ENCODE peak calls at places on chromosomes 11 and 22, in four cellular contexts. G, F, S and D are unnamed samples.
A peak's percentile ranks its signal among the peaks of the same experiment; 100 is the strongest.

GRCh38 chr11:12800032-12800671 is 125.9 kb downstream of the TEAD1 start:
- DNase-seq in G (peak; percentile 46), F (peak; percentile 56), S (peak; percentile 74), D (peak; percentile 86)

GRCh38 chr22:30855266-30855665 is 113.3 kb downstream of the MORC2 start:
- DNase-seq in G (no peak), F (no peak), S (no peak), D (no peak)

GRCh38 chr11:117220999-117221774 is 10.7 kb downstream of the PCSK7 start:
- DNase-seq in G (no peak), F (no peak), S (no peak), D (no peak)

GRCh38 chr22:37301144-37301820 is 19.0 kb downstream of the CYTH4 start:
- DNase-seq in G (no peak), F (no peak), S (no peak), D (no peak)

GRCh38 chr11:102448869-102449224 is 3.7 kb downstream of the TMEM123 start:
- DNase-seq in G (no peak), F (no peak), S (no peak), D (peak; percentile 53)

GRCh38 chr22:23824476-23825245 is 14.1 kb downstream of the DERL3 start:
- DNase-seq in G (no peak), F (no peak), S (no peak), D (no peak)

GRCh38 chr11:104968856-104969776 is 742 bp upstream of the CASP4 start:
- DNase-seq in G (no peak), F (no peak), S (no peak), D (peak; percentile 50)

GRCh38 chr22:47147572-47147971 is 385.1 kb downstream of the TBC1D22A start:
- DNase-seq in G (peak; percentile 54), F (no peak), S (no peak), D (no peak)

GRCh38 chr11:15830730-15831443 is 525.5 kb downstream of the SOX6 start:
- DNase-seq in G (no peak), F (no peak), S (no peak), D (no peak)

GRCh38 chr22:50305658-50306566 is 1.5 kb downstream of the PLXNB2 start:
- DNase-seq in G (peak; percentile 77), F (peak; percentile 40), S (peak; percentile 66), D (no peak)

GRCh38 chr11:110337570-110338193 is 41.3 kb upstream of the RDX start:
- DNase-seq in G (no peak), F (no peak), S (peak; percentile 76), D (no peak)

GRCh38 chr11:29255401-29255800 is 761.4 kb downstream of the KCNA4 start:
- DNase-seq in G (no peak), F (no peak), S (no peak), D (no peak)

GRCh38 chr22:27873476-27873875 is 45.6 kb downstream of the PITPNB start:
- DNase-seq in G (no peak), F (no peak), S (no peak), D (no peak)

GRCh38 chr11:70760416-70761020 is 362.2 kb downstream of the CTTN start:
- DNase-seq in G (no peak), F (no peak), S (no peak), D (no peak)

GRCh38 chr11:34996958-34997357 is 80.5 kb downstream of the PDHX start:
- DNase-seq in G (no peak), F (no peak), S (no peak), D (no peak)

GRCh38 chr11:26953770-26954392 is 40.0 kb upstream of the FIBIN start:
- DNase-seq in G (peak; percentile 27), F (no peak), S (no peak), D (no peak)

GRCh38 chr11:117256573-117256972 is 24.1 kb downstream of the RNF214 start:
- DNase-seq in G (no peak), F (no peak), S (no peak), D (no peak)

GRCh38 chr11:79758325-79758724 is 317.5 kb upstream of the TENM4 start:
- DNase-seq in G (no peak), F (no peak), S (no peak), D (no peak)

GRCh38 chr11:102447193-102447592 is 5.4 kb downstream of the TMEM123 start:
- DNase-seq in G (no peak), F (no peak), S (no peak), D (no peak)

GRCh38 chr11:106697058-106697457 is 321.2 kb downstream of the GUCY1A2 start:
- DNase-seq in G (no peak), F (no peak), S (no peak), D (no peak)

GRCh38 chr22:45120931-45121330 is 42.8 kb upstream of the NUP50 start:
- DNase-seq in G (no peak), F (no peak), S (no peak), D (no peak)
- TF ChIP-seq ELF1 in G (no peak), F (no peak), S (no peak), D (no peak)

GRCh38 chr11:47551086-47551485 is 1.8 kb downstream of the CELF1 start:
- DNase-seq in G (peak; percentile 37), F (no peak), S (no peak), D (peak; percentile 57)
- TF ChIP-seq ELF1 in G (no peak), F (no peak), S (no peak), D (no peak)

GRCh38 chr11:3645552-3645951 is 624 bp downstream of the ART1 start:
- DNase-seq in G (no peak), F (no peak), S (no peak), D (no peak)

GRCh38 chr11:3641191-3641590 is 601 bp downstream of the ART5 start:
- DNase-seq in G (no peak), F (no peak), S (no peak), D (no peak)

GRCh38 chr11:3641701-3642070 is at the start of gene ART5:
- DNase-seq in G (no peak), F (no peak), S (no peak), D (no peak)

GRCh38 chr11:3642071-3642951 is 519 bp upstream of the ART5 start:
- DNase-seq in G (peak; percentile 98), F (peak; percentile 98), S (peak; percentile 72), D (peak; percentile 81)

DNA sequence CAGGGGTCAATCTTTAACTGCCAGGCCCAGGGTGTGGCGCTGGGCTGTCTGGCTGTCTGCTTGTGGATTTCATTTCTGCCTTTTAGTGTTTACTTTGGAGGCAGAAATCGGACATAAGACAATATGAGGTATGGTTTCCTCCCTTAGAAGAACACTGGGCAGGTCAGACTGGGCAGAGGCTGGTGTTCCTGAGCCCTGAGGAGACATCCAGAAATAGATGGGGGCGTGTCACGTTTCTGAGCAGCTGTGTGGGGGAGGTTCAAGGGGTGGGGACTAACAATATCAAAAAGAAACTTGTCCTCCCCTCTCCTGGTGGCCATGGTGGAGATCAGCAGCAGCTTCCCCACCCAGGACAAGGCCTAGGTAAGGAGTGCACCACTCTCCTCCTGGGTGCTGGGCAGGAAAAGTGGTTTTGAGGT is at the start of gene ART1:
- DNase-seq in G (no peak), F (peak; percentile 70), S (peak; percentile 34), D (no peak)
- TF ChIP-seq ELF1 in G (no peak), F (no peak), S (no peak), D (no peak)

DNA sequence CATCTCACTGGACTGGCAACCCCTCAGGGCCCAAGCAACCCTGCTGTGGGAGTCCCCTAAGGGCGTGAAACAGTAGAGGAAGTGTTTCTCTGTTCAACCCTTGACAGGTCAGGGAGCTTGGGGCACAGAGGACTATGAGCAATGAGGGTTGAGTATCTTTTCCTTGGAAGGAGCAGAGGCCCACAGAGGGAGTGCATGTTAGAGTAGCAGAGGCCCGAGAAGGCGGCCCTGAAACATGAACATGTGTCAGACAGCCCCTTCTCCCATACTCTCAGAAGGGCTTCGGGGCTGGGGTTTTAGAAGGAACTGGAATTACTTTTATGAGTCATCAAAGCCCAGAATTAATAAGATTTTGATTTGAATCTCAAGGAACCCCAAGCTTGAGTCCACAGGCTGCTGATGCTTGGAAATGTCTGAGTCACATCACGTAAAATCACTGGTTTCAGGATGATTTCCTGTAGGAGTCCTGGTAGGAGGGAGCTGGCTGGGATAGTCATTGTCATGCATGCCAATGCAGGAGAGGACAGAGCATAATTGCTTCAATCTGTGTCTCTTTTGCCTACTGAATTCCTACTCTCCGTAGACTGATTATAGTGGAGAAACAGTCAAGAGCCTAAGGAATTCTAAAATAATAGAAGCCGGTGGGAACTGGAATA is 22.6 kb downstream of the C11orf71 start:
- DNase-seq in G (no peak), F (no peak), S (no peak), D (no peak)
- TF ChIP-seq ELF1 in G (peak; percentile 17), F (no peak), S (no peak), D (no peak)

DNA sequence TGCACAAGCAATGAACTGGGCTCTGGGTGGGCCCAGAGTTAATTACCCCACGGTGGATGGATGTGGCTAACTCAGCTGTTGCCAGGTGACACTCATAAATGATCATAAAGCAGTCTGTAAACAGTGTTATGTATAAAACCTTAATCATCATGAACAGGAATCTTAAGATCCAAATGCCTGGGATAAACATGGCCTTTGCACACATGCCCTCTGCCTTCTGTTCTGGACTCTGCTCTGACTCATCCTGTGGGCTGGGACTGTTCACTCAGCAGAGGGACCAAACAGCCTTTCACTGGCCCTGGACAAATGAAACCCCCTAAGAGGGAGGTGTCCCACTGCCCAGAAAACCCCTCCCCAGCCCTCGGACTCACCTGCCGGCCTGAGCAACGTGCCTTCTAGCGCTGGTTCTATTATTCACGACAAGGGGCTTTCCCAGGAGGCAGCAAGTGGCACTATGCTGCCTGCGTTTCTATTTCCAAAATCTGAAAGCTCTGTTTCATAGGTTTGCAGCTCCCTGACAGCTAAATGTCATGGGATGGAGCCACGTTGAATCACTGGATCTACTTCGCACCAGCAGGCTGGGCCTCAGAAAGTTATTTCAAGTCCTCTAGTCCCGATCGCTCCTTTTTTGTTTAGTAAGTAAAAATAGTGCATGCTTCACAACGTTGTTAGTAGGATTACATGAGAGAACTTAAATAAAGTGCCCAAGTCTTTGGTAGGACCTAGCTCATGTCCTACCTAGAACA is 53.0 kb downstream of the LARGE1 start:
- DNase-seq in G (no peak), F (no peak), S (no peak), D (peak; percentile 48)
- TF ChIP-seq ELF1 in G (no peak), F (no peak), S (no peak), D (no peak)

GRCh38 chr11:119480375-119481020 is 57.5 kb upstream of the THY1 start:
- DNase-seq in G (no peak), F (no peak), S (no peak), D (no peak)

GRCh38 chr11:119481667-119482400 is 58.9 kb upstream of the THY1 start:
- DNase-seq in G (no peak), F (no peak), S (no peak), D (no peak)

GRCh38 chr11:119478711-119479285 is 55.8 kb upstream of the THY1 start:
- DNase-seq in G (no peak), F (no peak), S (no peak), D (no peak)

GRCh38 chr11:119481021-119481666 is 58.2 kb upstream of the THY1 start:
- DNase-seq in G (peak; percentile 92), F (peak; percentile 90), S (no peak), D (peak; percentile 99)

GRCh38 chr11:119479685-119480275 is 56.8 kb upstream of the THY1 start:
- DNase-seq in G (no peak), F (peak; percentile 72), S (no peak), D (peak; percentile 74)
- TF ChIP-seq ELF1 in G (no peak), F (no peak), S (no peak), D (no peak)

DNA sequence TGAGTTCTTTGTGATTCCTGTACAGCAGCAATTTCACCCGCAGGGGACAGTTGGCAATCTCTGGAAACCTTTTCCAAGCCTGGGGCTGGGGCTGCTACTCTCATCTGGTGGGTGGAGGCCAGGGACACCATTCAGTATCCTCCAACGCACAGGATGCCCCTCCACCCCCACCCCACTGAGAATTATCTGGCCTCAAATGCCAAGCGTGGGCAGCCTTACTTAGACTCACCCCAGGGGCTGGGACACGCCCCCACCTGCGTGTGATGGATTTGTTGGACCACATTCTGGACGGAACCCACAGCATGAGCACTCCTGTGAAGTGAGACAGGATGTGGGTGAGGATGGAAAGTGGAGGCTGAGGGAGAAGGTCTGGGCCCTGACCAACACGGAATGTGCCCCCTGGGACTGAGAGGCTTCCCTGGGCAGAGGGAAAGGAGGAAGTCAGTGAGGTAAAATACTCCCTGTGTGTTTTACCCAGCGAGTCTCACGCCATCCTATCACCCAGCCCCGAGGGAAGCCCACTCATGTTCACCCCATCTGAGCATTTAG is 13.7 kb downstream of the RASD2 start:
- DNase-seq in G (no peak), F (no peak), S (no peak), D (no peak)
- TF ChIP-seq ELF1 in G (no peak), F (no peak), S (no peak), D (no peak)